ENCODE peak calls at places on chromosomes 2 and 18, in nine cellular contexts. D, S, W, A, T, X, J, U and M are unnamed samples.

GRCh38 chr2:170214309-170214902 is 36.5 kb downstream of the MYO3B start:
- DNase-seq in T (no peak), J (no peak), W (no peak), D (peak; percentile 83), U (no peak), A (no peak), X (no peak), S (no peak), M (no peak)

GRCh38 chr2:237380768-237381167 is 33.2 kb downstream of the COL6A3 start:
- DNase-seq in D (no peak), J (no peak), A (no peak), U (no peak), W (no peak), S (no peak), X (no peak), T (no peak), M (no peak)

GRCh38 chr18:9712606-9713005 is 4.5 kb downstream of the RAB31 start:
- DNase-seq in J (no peak), W (no peak), T (no peak), D (no peak), U (no peak), S (no peak), X (no peak), A (no peak), M (no peak)

GRCh38 chr2:197596751-197597150 is 78.6 kb downstream of the RFTN2 start:
- DNase-seq in T (no peak), D (no peak), U (no peak), S (no peak), W (no peak), X (no peak), A (no peak), J (no peak), M (no peak)

GRCh38 chr18:304887-305529 is 37.2 kb upstream of the THOC1 start:
- DNase-seq in W (no peak), A (peak; percentile 50), D (peak; percentile 21), J (no peak), T (no peak), X (no peak), U (peak; percentile 31), S (no peak), M (no peak)

GRCh38 chr18:62436636-62437519 is 85.9 kb upstream of the ZCCHC2 start:
- DNase-seq in T (peak; percentile 82), J (peak; percentile 89), S (peak; percentile 85), X (peak; percentile 86), U (peak; percentile 55), D (no peak), A (no peak), W (peak; percentile 75), M (peak; percentile 85)

GRCh38 chr18:21534327-21534726 is 66.2 kb downstream of the ESCO1 start:
- DNase-seq in D (no peak), U (peak; percentile 50), X (no peak), J (no peak), W (no peak), A (no peak), T (no peak), S (peak; percentile 8), M (no peak)

GRCh38 chr18:27861539-27861938 is 315.4 kb downstream of the CDH2 start:
- DNase-seq in D (no peak), A (no peak), J (no peak), S (no peak), U (no peak), W (no peak), X (no peak), T (no peak), M (no peak)

GRCh38 chr2:160299540-160299939 is 99.5 kb upstream of the ITGB6 start:
- DNase-seq in T (no peak), D (no peak), X (no peak), S (no peak), U (no peak), J (no peak), W (no peak), A (no peak), M (no peak)

GRCh38 chr2:71071681-71072398 is 3.4 kb downstream of the NAGK start:
- DNase-seq in U (peak; percentile 91), A (no peak), W (no peak), S (no peak), X (no peak), D (peak; percentile 47), J (no peak), T (peak; percentile 42), M (peak; percentile 62)

GRCh38 chr2:147715807-147716206 is 129.0 kb upstream of the ACVR2A start:
- DNase-seq in T (no peak), D (no peak), W (no peak), J (no peak), S (peak; percentile 2), X (no peak), U (no peak), A (no peak), M (no peak)

DNA sequence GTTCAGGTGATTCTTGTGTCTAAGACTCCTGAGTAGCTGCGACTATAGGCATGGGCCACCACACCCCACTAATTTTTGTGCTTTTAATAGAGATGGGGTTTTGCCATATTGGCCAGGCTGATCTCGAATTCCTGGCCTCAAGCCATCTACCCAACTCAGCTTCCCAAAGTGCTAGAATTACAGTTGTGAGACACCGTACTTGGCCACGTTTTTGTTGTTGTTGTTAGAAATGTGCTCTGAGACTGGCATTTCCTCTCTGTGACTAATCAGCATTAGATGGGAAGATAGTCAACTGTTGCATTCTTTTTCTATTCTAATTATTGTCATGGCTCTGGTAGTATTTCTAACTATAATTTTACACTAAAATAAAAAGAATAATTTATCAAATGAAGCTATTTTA is 191.7 kb downstream of the CAMKMT start:
- DNase-seq in T (no peak), W (no peak), X (no peak), D (no peak), A (no peak), U (peak; percentile 79), J (no peak), S (peak; percentile 22), M (no peak)
- H3K4me1 ChIP-seq in T (no peaks in the 10 kb centered on the region), W (no peaks in the 10 kb centered on the region), X (no peaks in the 10 kb centered on the region), D (peaks cover 12% of the 10 kb centered on the region), A (peaks cover 25% of the 10 kb centered on the region), U (peaks cover 43% of the 10 kb centered on the region), J (no peaks in the 10 kb centered on the region), S (peaks cover 3% of the 10 kb centered on the region), M (no peaks in the 10 kb centered on the region)

GRCh38 chr2:64481665-64482064 is 27.7 kb downstream of the LGALSL start:
- DNase-seq in X (no peak), D (no peak), T (no peak), W (no peak), A (no peak), U (no peak), S (no peak), J (no peak), M (no peak)

GRCh38 chr2:64479259-64480198 is 25.6 kb downstream of the LGALSL start:
- DNase-seq in W (no peak), T (no peak), S (no peak), X (no peak), J (no peak), A (no peak), D (no peak), U (no peak), M (no peak)

GRCh38 chr2:64478036-64478435 is 24.1 kb downstream of the LGALSL start:
- DNase-seq in J (no peak), T (no peak), D (no peak), A (no peak), U (no peak), S (no peak), X (no peak), W (no peak), M (no peak)

GRCh38 chr2:64477037-64477436 is 23.1 kb downstream of the LGALSL start:
- DNase-seq in W (no peak), U (no peak), X (no peak), A (no peak), J (no peak), S (no peak), D (no peak), T (no peak), M (no peak)

DNA sequence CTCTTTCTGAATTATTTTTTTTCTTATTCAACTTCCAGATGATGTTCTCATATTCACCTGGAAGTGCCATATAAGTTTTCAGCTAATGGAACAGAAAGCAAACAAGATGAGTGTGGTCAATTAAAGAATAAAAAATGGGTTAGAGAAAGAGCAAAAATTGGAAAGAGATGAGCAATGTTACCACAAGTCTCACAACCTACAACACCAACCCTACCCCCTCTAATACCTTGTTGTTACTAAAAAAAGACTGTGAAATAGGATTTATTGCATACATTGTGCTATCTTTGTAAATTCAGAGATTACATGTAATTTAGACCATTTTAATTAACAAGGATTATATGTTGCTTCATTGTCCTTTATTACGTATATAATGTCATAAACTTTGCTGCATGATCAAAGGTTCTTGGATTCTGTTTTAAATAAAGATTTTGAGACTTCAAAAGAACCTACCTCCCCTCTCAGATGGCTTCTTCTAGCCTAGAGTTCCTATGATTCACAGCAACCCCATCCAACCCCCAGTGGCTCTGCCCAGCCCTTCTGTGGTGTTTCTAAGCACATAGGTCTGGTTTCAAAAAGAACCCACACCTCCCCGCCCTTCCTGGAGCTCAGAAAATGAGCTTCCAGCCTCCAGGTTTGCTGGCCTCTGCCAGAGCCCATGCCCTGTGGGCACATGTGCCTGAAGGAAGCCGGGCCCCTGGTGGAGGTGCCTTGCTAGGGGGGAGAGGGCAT is 24.7 kb downstream of the LGALSL start:
- DNase-seq in S (no peak), J (no peak), U (peak; percentile 29), T (no peak), W (no peak), A (no peak), X (no peak), D (no peak), M (no peak)
- H3K4me3 ChIP-seq in S (no peak overlapping the region), J (no peak overlapping the region), U (no peak overlapping the region), T (no peak overlapping the region), W (no peak overlapping the region), A (no peak overlapping the region), X (no peak overlapping the region), D (no peak overlapping the region), M (no peak overlapping the region)

GRCh38 chr18:32767400-32767799 is 5.4 kb downstream of the KLHL14 start:
- DNase-seq in D (no peak), X (no peak), U (no peak), S (no peak), W (no peak), J (no peak), A (no peak), T (no peak), M (no peak)
- TF ChIP-seq CTCF in D (no peak), X (no peak), U (no peak), S (no peak), W (no peak), J (no peak), A (no peak), T (no peak), M (no peak)

GRCh38 chr2:167748536-167748935 is 498.9 kb downstream of the STK39 start:
- DNase-seq in T (no peak), J (no peak), S (no peak), A (no peak), X (no peak), U (no peak), W (no peak), D (no peak), M (no peak)

GRCh38 chr2:167752734-167753133 is 494.7 kb downstream of the STK39 start:
- DNase-seq in T (no peak), J (no peak), U (no peak), S (no peak), W (no peak), A (no peak), D (peak; percentile 40), X (no peak), M (no peak)

GRCh38 chr2:167750675-167751074 is 496.7 kb downstream of the STK39 start:
- DNase-seq in W (no peak), D (no peak), X (no peak), S (no peak), A (no peak), T (no peak), J (no peak), U (no peak), M (no peak)

GRCh38 chr2:167749016-167749415 is 498.4 kb downstream of the STK39 start:
- DNase-seq in A (no peak), X (no peak), U (peak; percentile 73), D (no peak), T (no peak), J (no peak), S (peak; percentile 23), W (no peak), M (no peak)

GRCh38 chr2:167749641-167750040 is 497.8 kb downstream of the STK39 start:
- DNase-seq in S (peak; percentile 15), W (no peak), X (no peak), A (no peak), T (no peak), U (peak; percentile 36), D (no peak), J (no peak), M (no peak)
- H3K4me1 ChIP-seq in S (no peaks in the 10 kb centered on the region), W (no peaks in the 10 kb centered on the region), X (no peaks in the 10 kb centered on the region), A (no peaks in the 10 kb centered on the region), T (no peaks in the 10 kb centered on the region), U (peaks cover 25% of the 10 kb centered on the region), D (peaks cover 30% of the 10 kb centered on the region), J (no peaks in the 10 kb centered on the region), M (no peaks in the 10 kb centered on the region)